ENCODE peak calls at places on chromosomes 1 and 21, in five cellular contexts. M is HFF-Myc; F is activated gamma-delta T cell treated with anti-CD3 and anti-CD28 coated beads, Interleukin-2, amount 50 U/mL, for 16 hours; S is ELR; J is iPS-NIHi11. B is an unnamed sample.
A peak's percentile ranks its signal among the peaks of the same experiment; 100 is the strongest.

GRCh38 chr1:77542784-77543183 is 139.7 kb downstream of the ZZZ3 start:
- DNase-seq in M (no peak), F (no peak), S (no peak), J (no peak), B (no peak)

GRCh38 chr1:68442822-68443556 is 6.8 kb downstream of the RPE65 start:
- DNase-seq in M (peak; percentile 63), F (no peak), S (peak; percentile 79), J (peak; percentile 54), B (no peak)

GRCh38 chr1:155518484-155518883 is 44.1 kb downstream of the ASH1L start:
- DNase-seq in M (no peak), F (no peak), S (no peak), J (no peak), B (no peak)

GRCh38 chr1:23383547-23384311 is 14.1 kb upstream of the ZNF436 start:
- DNase-seq in M (no peak), F (no peak), S (no peak), J (no peak), B (no peak)

GRCh38 chr21:39120876-39121599 is 62.2 kb downstream of the PSMG1 start:
- DNase-seq in M (no peak), F (no peak), S (no peak), J (peak; percentile 35), B (no peak)

GRCh38 chr1:88466899-88467580 is 217.0 kb upstream of the PKN2 start:
- DNase-seq in M (no peak), F (no peak), S (no peak), J (no peak), B (no peak)

GRCh38 chr1:170518965-170519364 is 13.0 kb upstream of the GORAB start:
- DNase-seq in M (no peak), F (no peak), S (no peak), J (no peak), B (no peak)

GRCh38 chr21:39637197-39637970 is 24.6 kb downstream of the B3GALT5 start:
- DNase-seq in M (no peak), F (no peak), S (no peak), J (no peak), B (no peak)

GRCh38 chr1:172673761-172674160 is 14.9 kb downstream of the FASLG start:
- DNase-seq in M (no peak), F (no peak), S (no peak), J (no peak), B (no peak)

GRCh38 chr1:11013160-11013531 is 692 bp downstream of the TARDBP start:
- DNase-seq in M (no peak), F (no peak), S (peak; percentile 56), J (no peak), B (no peak)

GRCh38 chr1:221053889-221054288 is 174.6 kb downstream of the HLX start:
- DNase-seq in M (no peak), F (no peak), S (no peak), J (no peak), B (no peak)

GRCh38 chr1:35369922-35370671 is 101.6 kb downstream of the ZMYM4 start:
- DNase-seq in M (peak; percentile 69), F (no peak), S (peak; percentile 32), J (no peak), B (peak; percentile 97)

GRCh38 chr1:23636009-23636408 is 55.6 kb upstream of the RPL11 start:
- DNase-seq in M (no peak), F (no peak), S (no peak), J (no peak), B (no peak)